ENCODE peak calls at places on chromosomes 16 and 17, in eight cellular contexts. Y, A, T, M, O, W, C and V are unnamed samples.

GRCh38 chr16:88684569-88685155 is 1.6 kb downstream of the SNAI3 start:
- DNase-seq in Y (no peak), A (no peak), T (no peak), M (no peak), O (no peak), W (no peak), C (no peak), V (no peak)

GRCh38 chr16:89364603-89365002 is 125.8 kb downstream of the ANKRD11 start:
- DNase-seq in Y (no peak), A (no peak), T (no peak), M (no peak), O (no peak), W (no peak), C (no peak), V (no peak)

GRCh38 chr16:87037012-87037411 is 280.2 kb downstream of the C16orf95 start:
- DNase-seq in Y (no peak), A (no peak), T (no peak), M (peak), O (no peak), W (no peak), C (no peak), V (no peak)

GRCh38 chr16:49760815-49761214 is 95.1 kb downstream of the ZNF423 start:
- DNase-seq in Y (no peak), A (no peak), T (no peak), M (no peak), O (no peak), W (no peak), C (no peak), V (no peak)

GRCh38 chr16:86525696-86526095 is 15.4 kb downstream of the FOXF1 start:
- DNase-seq in Y (no peak), A (no peak), T (no peak), M (peak), O (no peak), W (no peak), C (no peak), V (no peak)

GRCh38 chr17:681738-682137 is 32.9 kb downstream of the VPS53 start:
- DNase-seq in Y (no peak), A (no peak), T (no peak), M (no peak), O (no peak), W (no peak), C (no peak), V (no peak)

GRCh38 chr16:78897299-78897698 is 703.2 kb downstream of the MAF start:
- DNase-seq in Y (no peak), A (no peak), T (no peak), M (no peak), O (no peak), W (no peak), C (no peak), V (no peak)

GRCh38 chr16:52463904-52464303 is 83.0 kb downstream of the TOX3 start:
- DNase-seq in Y (no peak), A (no peak), T (no peak), M (no peak), O (no peak), W (no peak), C (no peak), V (no peak)

GRCh38 chr17:73632513-73632912 is 11.7 kb downstream of the SDK2 start:
- DNase-seq in Y (no peak), A (no peak), T (no peak), M (peak), O (no peak), W (no peak), C (no peak), V (no peak)

GRCh38 chr17:77285594-77286390 is 145.0 kb downstream of the SEC14L1 start:
- DNase-seq in Y (peak), A (no peak), T (no peak), M (peak), O (no peak), W (no peak), C (peak), V (no peak)

GRCh38 chr17:69594641-69595040 is 180.1 kb downstream of the MAP2K6 start:
- DNase-seq in Y (no peak), A (no peak), T (no peak), M (no peak), O (no peak), W (no peak), C (no peak), V (no peak)

GRCh38 chr16:4520913-4521312 is 17.7 kb downstream of the CDIP1 start:
- DNase-seq in Y (no peak), A (no peak), T (no peak), M (no peak), O (no peak), W (no peak), C (no peak), V (no peak)

GRCh38 chr16:21076186-21076883 is 74.3 kb downstream of the DNAH3 start:
- DNase-seq in Y (no peak), A (no peak), T (no peak), M (no peak), O (no peak), W (no peak), C (no peak), V (no peak)

GRCh38 chr16:83365166-83365565 is 442.6 kb upstream of the HSBP1 start:
- DNase-seq in Y (no peak), A (no peak), T (no peak), M (no peak), O (no peak), W (no peak), C (no peak), V (no peak)

GRCh38 chr16:4380131-4381063 is 8.7 kb downstream of the VASN start:
- DNase-seq in Y (no peak), A (no peak), T (no peak), M (no peak), O (no peak), W (no peak), C (no peak), V (no peak)

GRCh38 chr16:56317998-56318912 is 107.1 kb downstream of the AMFR start:
- DNase-seq in Y (peak), A (peak), T (peak), M (peak), O (peak), W (peak), C (peak), V (peak)

GRCh38 chr17:19448341-19449268 is 37.6 kb downstream of the RNF112 start:
- DNase-seq in Y (no peak), A (no peak), T (no peak), M (peak), O (no peak), W (no peak), C (no peak), V (no peak)

GRCh38 chr17:37791434-37791833 is 46.6 kb upstream of the HNF1B start:
- DNase-seq in Y (no peak), A (no peak), T (peak), M (no peak), O (peak), W (peak), C (no peak), V (peak)

GRCh38 chr17:40658396-40658795 is 6.6 kb downstream of the KRT222 start:
- DNase-seq in Y (no peak), A (no peak), T (no peak), M (no peak), O (no peak), W (no peak), C (no peak), V (no peak)

GRCh38 chr17:77914440-77915254 is 43.9 kb upstream of the TNRC6C start:
- DNase-seq in Y (peak), A (no peak), T (no peak), M (peak), O (no peak), W (no peak), C (no peak), V (peak)

GRCh38 chr17:29802256-29802655 is 127.8 kb downstream of the SSH2 start:
- DNase-seq in Y (no peak), A (no peak), T (no peak), M (no peak), O (no peak), W (no peak), C (no peak), V (no peak)

GRCh38 chr16:30041841-30042240 is 10.8 kb upstream of the TLCD3B start:
- DNase-seq in Y (peak), A (no peak), T (no peak), M (no peak), O (no peak), W (no peak), C (no peak), V (no peak)

GRCh38 chr17:82370471-82371332 is 863 bp upstream of the UTS2R start:
- DNase-seq in Y (no peak), A (no peak), T (no peak), M (no peak), O (no peak), W (no peak), C (no peak), V (peak)

GRCh38 chr17:31830971-31831755 is 27.9 kb downstream of the COPRS start:
- DNase-seq in Y (no peak), A (no peak), T (no peak), M (no peak), O (no peak), W (no peak), C (no peak), V (no peak)

GRCh38 chr17:57537524-57538410 is 207.3 kb downstream of the CCDC182 start:
- DNase-seq in Y (peak), A (no peak), T (no peak), M (no peak), O (no peak), W (no peak), C (no peak), V (no peak)

GRCh38 chr16:19528666-19529065 is 4.9 kb downstream of the CCP110 start:
- DNase-seq in Y (no peak), A (no peak), T (no peak), M (no peak), O (no peak), W (no peak), C (no peak), V (no peak)

GRCh38 chr17:16374129-16374528 is 6.8 kb upstream of the UBB start:
- DNase-seq in Y (no peak), A (no peak), T (no peak), M (peak), O (no peak), W (no peak), C (peak), V (no peak)

GRCh38 chr17:49229805-49230600 is 584 bp downstream of the PHOSPHO1 start:
- DNase-seq in Y (no peak), A (no peak), T (no peak), M (no peak), O (no peak), W (no peak), C (no peak), V (no peak)

GRCh38 chr17:48002208-48002919 is 31.5 kb downstream of the CDK5RAP3 start:
- DNase-seq in Y (peak), A (no peak), T (no peak), M (no peak), O (no peak), W (no peak), C (peak), V (no peak)

GRCh38 chr16:19437280-19437679 is 19.6 kb downstream of the TMC5 start:
- DNase-seq in Y (no peak), A (no peak), T (no peak), M (no peak), O (no peak), W (no peak), C (no peak), V (no peak)

GRCh38 chr16:28063047-28063521 is 430 bp downstream of the GSG1L start:
- DNase-seq in Y (peak), A (no peak), T (peak), M (no peak), O (no peak), W (no peak), C (no peak), V (no peak)

GRCh38 chr17:62597920-62598319 is 29.6 kb upstream of the MRC2 start:
- DNase-seq in Y (no peak), A (no peak), T (no peak), M (no peak), O (no peak), W (no peak), C (no peak), V (no peak)

GRCh38 chr17:74924250-74924948 is at the start of gene OTOP2:
- DNase-seq in Y (peak), A (no peak), T (no peak), M (no peak), O (no peak), W (no peak), C (no peak), V (no peak)

GRCh38 chr16:49587511-49587910 is 213.9 kb downstream of the C16orf78 start:
- DNase-seq in Y (no peak), A (no peak), T (no peak), M (no peak), O (no peak), W (no peak), C (no peak), V (no peak)